ENCODE peak calls at places on chromosomes 13 and 19, in six cellular contexts. M, D, E, T, S and B are unnamed samples.

GRCh38 chr13:46629811-46630413 is 76.9 kb downstream of the LRCH1 start:
- DNase-seq in E (no peak), D (peak), M (no peak), T (no peak), S (no peak), B (no peak)

GRCh38 chr13:44197791-44198770 is 175.5 kb upstream of the SERP2 start:
- DNase-seq in M (no peak), T (no peak), E (no peak), D (no peak), S (peak), B (no peak)

GRCh38 chr19:18785179-18786124 is 5.7 kb downstream of the COMP start:
- DNase-seq in S (peak), M (peak), T (peak), D (no peak), E (peak), B (no peak)

GRCh38 chr13:43363156-43363918 is 340.0 kb downstream of the DNAJC15 start:
- DNase-seq in D (peak), M (no peak), T (no peak), E (peak), S (peak), B (no peak)

GRCh38 chr19:52464798-52465470 is 11.6 kb downstream of the ZNF578 start:
- DNase-seq in S (peak), D (no peak), T (no peak), E (no peak), M (peak), B (no peak)

GRCh38 chr13:19088416-19088815 is 93.2 kb downstream of the TUBA3C start:
- DNase-seq in S (no peak), M (no peak), T (no peak), E (no peak), D (no peak), B (no peak)

GRCh38 chr19:34996978-34997640 is 3.0 kb upstream of the GRAMD1A start:
- DNase-seq in D (no peak), T (peak), S (no peak), M (no peak), E (no peak), B (no peak)

GRCh38 chr19:14943601-14944000 is 2.3 kb downstream of the OR7C2 start:
- DNase-seq in S (no peak), T (no peak), D (no peak), E (peak), M (no peak), B (no peak)

GRCh38 chr13:109162248-109163051 is 533.0 kb downstream of the MYO16 start:
- DNase-seq in M (peak), S (no peak), E (no peak), T (peak), D (no peak), B (peak)

GRCh38 chr13:23450340-23451046 is 17.0 kb upstream of the SACS start:
- DNase-seq in D (peak), E (no peak), M (peak), T (no peak), S (peak), B (no peak)

GRCh38 chr19:46408611-46409039 is 4.7 kb downstream of the CCDC8 start:
- DNase-seq in S (no peak), E (peak), T (no peak), M (no peak), D (no peak), B (no peak)

GRCh38 chr13:43877788-43878187 is 1.8 kb downstream of the CCDC122 start:
- DNase-seq in M (no peak), D (peak), T (peak), S (no peak), E (peak), B (no peak)

GRCh38 chr13:27954406-27954851 is 14.7 kb downstream of the CDX2 start:
- DNase-seq in M (peak), E (no peak), S (no peak), D (no peak), T (no peak), B (no peak)

GRCh38 chr19:42191855-42192254 is 25.6 kb downstream of the DEDD2 start:
- DNase-seq in T (no peak), E (no peak), M (peak), S (peak), D (no peak), B (peak)

GRCh38 chr19:57566396-57567256 is 7.0 kb upstream of the ZNF550 start:
- DNase-seq in T (peak), M (no peak), D (no peak), S (peak), E (no peak), B (no peak)

GRCh38 chr19:8196271-8196908 is 12.8 kb upstream of the CERS4 start:
- DNase-seq in D (no peak), E (no peak), M (no peak), T (peak), S (no peak), B (no peak)

GRCh38 chr13:79541426-79542049 is 60.6 kb downstream of the NDFIP2 start:
- DNase-seq in T (peak), E (peak), S (peak), D (peak), M (no peak), B (no peak)

GRCh38 chr19:50723069-50723468 is at the start of gene CLEC11A:
- DNase-seq in M (no peak), T (no peak), S (no peak), D (no peak), E (peak), B (no peak)

GRCh38 chr13:33235078-33235477 is 50.5 kb downstream of the STARD13 start:
- DNase-seq in M (no peak), S (no peak), T (no peak), D (no peak), E (peak), B (no peak)

GRCh38 chr13:113622791-113623490 is 35.1 kb downstream of the ATP4B start:
- DNase-seq in D (no peak), S (no peak), E (no peak), T (no peak), M (no peak), B (no peak)

GRCh38 chr13:52599037-52599852 is 43.0 kb upstream of the HNRNPA1L2 start:
- DNase-seq in S (peak), E (peak), D (peak), M (peak), T (no peak), B (peak)

GRCh38 chr19:15672580-15673175 is at the start of gene CYP4F12:
- DNase-seq in E (no peak), M (peak), D (no peak), S (no peak), T (no peak), B (peak)

GRCh38 chr19:3298853-3299449 is 67.4 kb upstream of the NFIC start:
- DNase-seq in S (no peak), E (no peak), D (no peak), M (no peak), T (no peak), B (no peak)

GRCh38 chr13:56909896-56910600 is 230.7 kb upstream of the PRR20A start:
- DNase-seq in M (no peak), T (no peak), S (no peak), D (no peak), E (no peak), B (no peak)

GRCh38 chr19:480016-480855 is 16.1 kb upstream of the MADCAM1 start:
- DNase-seq in S (no peak), M (peak), E (no peak), T (no peak), D (no peak), B (no peak)

GRCh38 chr13:99605417-99606321 is 104.4 kb downstream of the TM9SF2 start:
- DNase-seq in S (peak), M (peak), T (peak), E (peak), D (no peak), B (no peak)

GRCh38 chr19:49142866-49143335 is 12.3 kb downstream of the HRC start:
- DNase-seq in M (peak), S (no peak), E (peak), D (peak), T (peak), B (no peak)